ENCODE peak calls at places on chromosomes 7 and 10, in four cellular contexts. P, E, O and S are unnamed samples.

GRCh38 chr10:76868088-76868949 is 769.3 kb downstream of the KCNMA1 start:
- DNase-seq in O (no peak), E (no peak), P (no peak), S (no peak)

GRCh38 chr10:110725809-110726641 is 81.9 kb downstream of the RBM20 start:
- DNase-seq in E (no peak), O (no peak), P (no peak), S (no peak)

GRCh38 chr10:3010327-3010726 is 57.0 kb upstream of the PFKP start:
- DNase-seq in P (no peak), O (no peak), E (no peak), S (no peak)

GRCh38 chr7:131774419-131775220 is 218.2 kb upstream of the PODXL start:
- DNase-seq in O (no peak), P (no peak), E (no peak), S (peak)

GRCh38 chr7:116601426-116601825 is 70.6 kb upstream of the MET start:
- DNase-seq in E (no peak), O (no peak), P (no peak), S (no peak)

GRCh38 chr10:124045245-124045644 is 48.2 kb downstream of the CHST15 start:
- DNase-seq in P (no peak), O (no peak), E (no peak), S (no peak)

GRCh38 chr10:26679588-26679987 is 17.9 kb upstream of the PDSS1 start:
- DNase-seq in E (no peak), O (no peak), P (no peak), S (no peak)

GRCh38 chr7:82548141-82548688 is 104.6 kb upstream of the CACNA2D1 start:
- DNase-seq in O (no peak), E (no peak), P (no peak), S (no peak)

GRCh38 chr10:14609178-14609577 is 165.5 kb downstream of the FAM107B start:
- DNase-seq in O (no peak), P (no peak), E (no peak), S (no peak)

GRCh38 chr7:12839508-12840153 is 152.2 kb downstream of the ARL4A start:
- DNase-seq in P (no peak), E (no peak), O (peak), S (peak)

GRCh38 chr10:72272689-72273409 is 875 bp upstream of the DDIT4 start:
- DNase-seq in O (peak), E (peak), P (no peak), S (peak)

GRCh38 chr7:24922099-24922773 is 57.7 kb downstream of the OSBPL3 start:
- DNase-seq in E (no peak), P (no peak), O (no peak), S (no peak)

GRCh38 chr7:16926283-16926682 is 44.5 kb upstream of the AGR3 start:
- DNase-seq in O (peak), P (no peak), E (no peak), S (no peak)

GRCh38 chr10:52778511-52779392 is 6.2 kb upstream of the MBL2 start:
- DNase-seq in O (peak), E (no peak), P (no peak), S (peak)

GRCh38 chr7:116570306-116570705 is 45.5 kb downstream of the CAV1 start:
- DNase-seq in P (no peak), E (no peak), O (no peak), S (no peak)

GRCh38 chr10:127833804-127834203 is 58.9 kb downstream of the CLRN3 start:
- DNase-seq in O (no peak), P (no peak), E (no peak), S (no peak)

GRCh38 chr7:87219545-87220025 is at the start of gene TMEM243:
- DNase-seq in O (peak), E (peak), P (peak), S (peak)

GRCh38 chr7:47428052-47428779 is 153.7 kb downstream of the TNS3 start:
- DNase-seq in P (no peak), O (no peak), E (no peak), S (no peak)

GRCh38 chr7:30941582-30942310 is 22.0 kb upstream of the GHRHR start:
- DNase-seq in E (no peak), P (no peak), O (peak), S (no peak)

GRCh38 chr7:5234852-5235831 is 45.1 kb downstream of the WIPI2 start:
- DNase-seq in O (no peak), E (no peak), P (peak), S (no peak)

DNA sequence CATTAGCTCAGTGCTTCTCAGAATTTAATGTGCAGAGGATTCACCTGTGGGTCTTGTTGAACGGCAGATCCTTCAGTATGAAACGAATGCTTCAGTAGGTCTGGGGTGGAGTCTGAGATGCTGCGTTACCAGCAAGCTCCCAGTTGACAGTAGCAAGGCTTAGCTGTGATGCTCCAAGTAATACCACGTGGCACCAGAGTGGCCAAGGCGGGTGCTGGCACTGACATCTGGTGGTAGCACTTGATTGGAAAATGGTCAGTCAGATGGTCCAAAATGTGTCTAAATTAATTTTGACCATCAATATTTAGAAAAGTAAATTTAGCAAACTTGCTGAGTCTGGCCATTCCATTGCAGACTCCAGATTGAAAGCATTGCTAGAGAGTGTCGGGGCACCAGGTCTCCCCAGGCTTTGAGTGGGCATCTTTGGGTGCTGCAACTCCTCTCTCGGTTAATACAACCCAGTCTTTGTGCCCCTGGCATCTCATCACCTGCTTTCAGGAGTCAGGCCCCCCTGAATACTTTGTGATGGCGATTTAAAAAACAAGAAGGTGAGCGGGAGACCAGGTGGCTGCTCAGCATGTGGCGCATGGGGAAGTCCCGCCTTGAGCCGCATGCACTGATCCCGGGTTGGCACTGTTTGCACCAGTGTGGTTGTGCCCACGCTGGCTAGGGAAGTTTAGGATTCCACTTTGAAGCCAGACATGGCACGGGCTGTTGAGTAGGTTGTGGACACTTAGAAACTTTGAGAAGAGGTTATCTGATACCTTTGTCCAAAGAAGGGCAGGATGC is 130.0 kb downstream of the NT5C2 start:
- DNase-seq in P (no peak), E (no peak), O (no peak), S (no peak)
- TF ChIP-seq ATF2 in P (no peak), E (no peak), O (no peak), S (no peak)

DNA sequence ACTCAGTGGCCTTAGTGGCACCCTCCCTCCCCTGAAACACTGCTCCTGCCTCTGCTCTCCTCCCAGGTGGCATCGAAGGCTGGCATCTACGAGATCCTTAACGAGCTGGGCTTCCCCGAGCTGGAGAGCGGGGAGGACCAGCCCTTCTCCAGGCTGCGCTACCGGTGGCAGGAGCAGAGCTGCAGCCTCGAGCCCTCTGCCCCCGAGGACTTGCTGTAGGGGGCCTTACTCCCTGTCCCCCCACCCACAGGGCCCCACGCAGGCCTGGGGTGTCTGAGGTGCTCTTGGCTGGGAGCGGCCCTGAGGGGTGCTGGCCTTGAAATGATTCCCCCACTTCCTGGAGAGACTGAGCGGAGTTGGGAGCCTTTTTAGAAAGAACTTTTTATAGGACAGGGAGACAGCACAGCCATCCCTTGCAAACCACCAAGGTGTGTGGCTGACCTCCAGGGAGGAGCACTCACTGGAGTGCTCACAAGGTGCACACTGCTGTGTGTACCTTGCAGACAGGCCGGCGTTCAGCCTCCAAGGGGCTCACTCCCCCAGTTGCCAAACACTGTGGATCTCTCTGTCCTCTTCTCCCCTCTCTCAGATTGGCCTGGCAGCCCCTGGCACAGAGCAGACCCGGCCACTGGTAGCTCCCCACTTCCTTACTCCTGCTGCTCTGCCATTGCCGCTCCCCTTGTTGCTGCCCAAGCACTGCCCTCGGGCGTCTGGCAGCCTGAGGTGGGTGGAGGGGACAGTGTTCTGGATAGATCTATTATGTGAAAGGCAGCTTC is 35.8 kb downstream of the PRF1 start:
- DNase-seq in E (no peak), P (no peak), O (no peak), S (no peak)
- TF ChIP-seq ESRRA in E (no peak), P (no peak), O (no peak), S (no peak)

DNA sequence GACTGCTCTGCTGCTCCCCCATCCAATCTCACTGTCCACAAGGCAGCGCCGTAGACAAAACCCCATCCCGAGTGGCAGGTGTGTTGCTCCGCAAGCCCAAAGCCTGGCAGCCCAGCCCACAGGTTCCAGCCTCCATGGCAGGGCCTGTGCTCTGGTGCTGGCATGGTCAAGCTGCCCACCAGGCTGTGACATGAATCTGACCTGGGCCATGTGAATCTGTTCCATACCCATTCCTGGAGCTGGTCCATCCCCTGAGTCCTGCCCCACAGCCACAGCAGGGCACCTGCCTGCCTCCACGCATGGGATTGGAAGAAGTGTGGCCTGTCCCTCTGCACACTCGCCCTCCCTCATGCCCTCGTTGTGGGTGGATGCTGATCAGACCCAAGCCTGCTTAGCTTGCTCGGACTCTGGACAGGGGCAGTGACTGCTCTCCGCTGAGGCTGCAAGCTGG is 128.8 kb downstream of the PTPN20 start:
- DNase-seq in E (no peak), P (no peak), O (no peak), S (peak)
- TF ChIP-seq ATF2 in E (no peak), P (no peak), O (no peak), S (no peak)

GRCh38 chr10:57716884-57717283 is 550.8 kb downstream of the IPMK start:
- DNase-seq in E (no peak), P (no peak), O (no peak), S (no peak)
- TF ChIP-seq ESRRA in E (no peak), P (no peak), O (no peak), S (no peak)

GRCh38 chr7:29146888-29147609 is 712 bp upstream of the CPVL start:
- DNase-seq in O (peak), P (no peak), E (no peak), S (no peak)
- TF ChIP-seq ATF2 in O (no peak), P (no peak), E (no peak), S (no peak)

DNA sequence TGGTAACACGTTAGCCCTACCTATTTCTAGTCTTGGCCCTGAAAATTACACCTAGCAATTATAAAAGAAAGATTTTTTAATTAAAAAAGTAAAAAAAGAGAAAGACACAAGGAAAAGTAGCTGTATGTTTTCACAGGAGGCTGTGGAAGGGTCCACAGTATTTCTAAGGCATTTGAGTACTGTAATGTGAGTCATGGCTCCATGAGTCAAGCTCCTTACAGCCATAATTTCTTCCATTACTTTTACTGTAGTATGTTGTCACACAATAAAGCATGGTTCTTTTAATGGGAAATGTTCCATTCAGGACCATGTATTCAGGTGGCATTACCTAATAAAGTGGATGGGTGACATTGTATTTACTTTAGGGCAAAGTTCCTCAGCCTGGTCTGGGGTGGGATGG is 113.4 kb downstream of the GPR37 start:
- DNase-seq in P (no peak), E (no peak), O (no peak), S (no peak)
- TF ChIP-seq ESRRA in P (no peak), E (no peak), O (no peak), S (no peak)

DNA sequence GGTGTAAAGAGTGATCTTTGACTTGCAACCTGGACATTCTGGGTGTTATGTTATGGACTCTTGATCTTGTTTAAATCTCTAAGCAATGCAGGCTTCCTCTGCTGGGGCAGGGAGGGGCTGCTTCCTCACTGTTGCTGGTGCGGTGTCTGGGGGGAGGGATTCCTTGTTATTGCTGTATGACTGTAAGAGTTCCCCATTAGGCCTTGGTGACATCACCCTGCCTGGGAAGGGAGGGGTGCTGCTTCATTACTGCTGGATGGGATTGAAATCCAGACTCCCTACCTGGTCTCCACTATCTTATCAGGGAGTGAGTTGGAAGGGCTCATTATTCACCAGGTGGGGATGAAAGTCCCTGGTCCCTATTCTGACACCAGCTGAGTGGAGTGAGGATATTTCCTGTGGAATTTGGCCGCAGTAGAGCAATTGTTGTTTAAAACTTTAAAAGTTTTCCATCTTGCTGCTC is 8.8 kb downstream of the OGDH start:
- DNase-seq in O (peak), E (peak), P (no peak), S (no peak)
- TF ChIP-seq ATF2 in O (no peak), E (no peak), P (peak), S (no peak)